ENCODE peak calls at places on chromosomes 3 and 15, in nine cellular contexts. U is T47D; I is WTC11; C is GM20000; A is NCI-H2081; D is amniotic stem cell; L is activated CD8-positive, alpha-beta memory T cell treated with anti-CD3 and anti-CD28 coated beads, Interleukin-2, amount 50 U/mL, for 48 hours; F is GM13976; X is neural crest cell. P is an unnamed sample.

GRCh38 chr3:4827767-4828166 is 151.5 kb upstream of the BHLHE40 start:
- DNase-seq in A (no peak), U (no peak), X (no peak), D (no peak), F (no peak), L (no peak), C (peak), I (no peak), P (no peak)

GRCh38 chr15:33968224-33968623 is at the start of gene CHRM5:
- DNase-seq in U (no peak), C (no peak), I (no peak), D (no peak), A (peak), F (no peak), L (no peak), X (no peak), P (no peak)

GRCh38 chr3:131802029-131802428 is 232.8 kb downstream of the CPNE4 start:
- DNase-seq in X (no peak), U (no peak), F (no peak), I (no peak), A (no peak), D (no peak), L (no peak), C (no peak), P (no peak)

GRCh38 chr15:69891070-69891491 is 206.6 kb downstream of the TLE3 start:
- DNase-seq in A (no peak), F (no peak), L (no peak), U (no peak), C (no peak), D (no peak), X (peak), I (no peak), P (no peak)

GRCh38 chr3:31341130-31341529 is 191.6 kb upstream of the STT3B start:
- DNase-seq in U (peak), I (peak), A (no peak), D (no peak), L (no peak), F (no peak), C (no peak), X (no peak), P (no peak)

GRCh38 chr3:172868565-172869172 is 118.1 kb downstream of the ECT2 start:
- DNase-seq in L (no peak), U (no peak), A (peak), X (no peak), C (no peak), D (no peak), F (no peak), I (no peak), P (no peak)

GRCh38 chr15:41772720-41773331 is 1.5 kb upstream of the MAPKBP1 start:
- DNase-seq in X (no peak), U (peak), L (no peak), D (peak), I (peak), F (peak), A (peak), C (peak), P (no peak)

GRCh38 chr3:15283702-15284101 is 48.7 kb downstream of the SH3BP5 start:
- DNase-seq in D (no peak), U (no peak), I (no peak), C (no peak), F (no peak), X (no peak), L (no peak), A (no peak), P (no peak)

GRCh38 chr3:126731044-126731443 is 27.0 kb downstream of the CHCHD6 start:
- DNase-seq in L (no peak), D (no peak), C (peak), I (no peak), F (peak), A (no peak), U (no peak), X (no peak), P (no peak)

GRCh38 chr3:172181936-172182708 is 142.7 kb downstream of the FNDC3B start:
- DNase-seq in D (no peak), F (no peak), L (no peak), X (no peak), C (no peak), U (no peak), A (no peak), I (no peak), P (peak)

GRCh38 chr15:74725241-74725774 is at the start of gene CYP1A1:
- DNase-seq in X (peak), I (peak), D (no peak), U (peak), C (no peak), A (no peak), L (peak), F (no peak), P (no peak)

GRCh38 chr3:61669676-61670299 is 108.4 kb downstream of the PTPRG start:
- DNase-seq in A (no peak), D (no peak), I (no peak), L (no peak), C (no peak), U (no peak), X (no peak), F (no peak), P (no peak)

GRCh38 chr15:68444336-68444735 is 12.4 kb upstream of the ITGA11 start:
- DNase-seq in C (no peak), X (no peak), I (no peak), U (no peak), D (no peak), L (no peak), F (no peak), A (no peak), P (no peak)

GRCh38 chr3:52062499-52062898 is 6.1 kb upstream of the DUSP7 start:
- DNase-seq in A (no peak), D (peak), C (peak), L (no peak), X (no peak), U (no peak), I (no peak), F (peak), P (peak)

GRCh38 chr15:73078722-73079121 is 26.5 kb downstream of the NEO1 start:
- DNase-seq in F (no peak), D (no peak), U (peak), X (no peak), L (no peak), C (no peak), I (no peak), A (no peak), P (peak)

GRCh38 chr3:186129206-186129605 is 20.3 kb upstream of the ETV5 start:
- DNase-seq in I (no peak), X (no peak), L (no peak), C (no peak), A (no peak), D (no peak), F (no peak), U (no peak), P (no peak)

GRCh38 chr3:30354972-30355371 is 251.4 kb upstream of the TGFBR2 start:
- DNase-seq in I (no peak), C (no peak), F (no peak), U (peak), D (no peak), A (peak), L (no peak), X (no peak), P (no peak)

GRCh38 chr15:92091155-92091734 is 237.7 kb downstream of the SLCO3A1 start:
- DNase-seq in U (peak), F (no peak), L (no peak), D (no peak), I (peak), X (peak), A (peak), C (no peak), P (no peak)

GRCh38 chr15:25790003-25790660 is 73.0 kb downstream of the ATP10A start:
- DNase-seq in D (peak), U (no peak), C (no peak), F (no peak), I (no peak), L (peak), A (no peak), X (no peak), P (no peak)

P was measured in epithelial cell of proximal tubule.